ENCODE peak calls at places on chromosomes 16 and 17, in nine cellular contexts. Z is LoVo; P is EL; U is left cardiac atrium; S is amygdala; J is astrocyte of the cerebellum; R is upper lobe of right lung; Y is body of pancreas; W is naive thymus-derived CD8-positive, alpha-beta T cell. T is an unnamed sample.

GRCh38 chr17:76914937-76915336 is 46.7 kb downstream of the MGAT5B start:
- DNase-seq in Z (no peak), P (no peak), U (no peak), S (no peak), J (no peak), R (no peak), Y (no peak), W (no peak), T (no peak)

GRCh38 chr17:64496348-64496785 is 487 bp downstream of the POLG2 start:
- DNase-seq in Z (no peak), P (peak), U (no peak), S (no peak), J (no peak), R (no peak), Y (no peak), W (no peak), T (no peak)

GRCh38 chr17:68509151-68510057 is 2.8 kb upstream of the PRKAR1A start:
- DNase-seq in Z (no peak), P (no peak), U (peak), S (no peak), J (no peak), R (peak), Y (no peak), W (no peak), T (no peak)

GRCh38 chr16:81551141-81551808 is 106.7 kb downstream of the CMIP start:
- DNase-seq in Z (no peak), P (peak), U (no peak), S (no peak), J (no peak), R (peak), Y (no peak), W (no peak), T (no peak)

GRCh38 chr17:82449136-82449882 is 1.2 kb downstream of the CYBC1 start:
- DNase-seq in Z (no peak), P (no peak), U (peak), S (no peak), J (no peak), R (peak), Y (peak), W (peak), T (no peak)

GRCh38 chr16:4987580-4988374 is 29.6 kb downstream of the SEC14L5 start:
- DNase-seq in Z (no peak), P (no peak), U (no peak), S (no peak), J (no peak), R (peak), Y (no peak), W (no peak), T (no peak)

GRCh38 chr17:40803617-40804082 is 3.9 kb upstream of the KRT28 start:
- DNase-seq in Z (peak), P (peak), U (peak), S (peak), J (peak), R (peak), Y (peak), W (peak), T (no peak)

GRCh38 chr17:50052822-50053653 is 2.9 kb upstream of the ITGA3 start:
- DNase-seq in Z (no peak), P (peak), U (peak), S (no peak), J (no peak), R (no peak), Y (peak), W (no peak), T (no peak)

GRCh38 chr16:3099732-3100499 is 822 bp upstream of the ZSCAN10 start:
- DNase-seq in Z (peak), P (peak), U (peak), S (peak), J (peak), R (peak), Y (peak), W (peak), T (peak)

GRCh38 chr16:48617104-48617503 is 7.1 kb upstream of the N4BP1 start:
- DNase-seq in Z (no peak), P (no peak), U (no peak), S (no peak), J (no peak), R (no peak), Y (no peak), W (no peak), T (no peak)

GRCh38 chr17:82118815-82119380 is 20.9 kb upstream of the FASN start:
- DNase-seq in Z (no peak), P (no peak), U (no peak), S (no peak), J (no peak), R (no peak), Y (no peak), W (no peak), T (no peak)

GRCh38 chr16:29678691-29679267 is at the start of gene QPRT:
- DNase-seq in Z (no peak), P (peak), U (no peak), S (peak), J (no peak), R (peak), Y (peak), W (no peak), T (no peak)

GRCh38 chr16:74290356-74290755 is 6.3 kb upstream of the PSMD7 start:
- DNase-seq in Z (no peak), P (no peak), U (no peak), S (no peak), J (no peak), R (no peak), Y (no peak), W (no peak), T (no peak)

GRCh38 chr17:41578971-41579370 is 7.1 kb upstream of the KRT9 start:
- DNase-seq in Z (no peak), P (no peak), U (no peak), S (no peak), J (no peak), R (no peak), Y (no peak), W (no peak), T (no peak)

GRCh38 chr17:72672729-72673128 is 419.8 kb downstream of the SLC39A11 start:
- DNase-seq in Z (no peak), P (no peak), U (no peak), S (no peak), J (no peak), R (no peak), Y (no peak), W (no peak), T (no peak)

GRCh38 chr17:8463089-8463488 is 27.4 kb downstream of the NDEL1 start:
- DNase-seq in Z (no peak), P (no peak), U (no peak), S (no peak), J (peak), R (no peak), Y (no peak), W (no peak), T (no peak)

GRCh38 chr16:82061861-82062525 is 26.9 kb downstream of the HSD17B2 start:
- DNase-seq in Z (no peak), P (peak), U (no peak), S (no peak), J (no peak), R (no peak), Y (peak), W (no peak), T (no peak)

GRCh38 chr16:58451945-58452401 is 48.0 kb upstream of the NDRG4 start:
- DNase-seq in Z (peak), P (peak), U (no peak), S (no peak), J (no peak), R (no peak), Y (no peak), W (no peak), T (no peak)

GRCh38 chr16:19284207-19284606 is 1.3 kb upstream of the CLEC19A start:
- DNase-seq in Z (peak), P (peak), U (peak), S (peak), J (no peak), R (peak), Y (peak), W (no peak), T (no peak)

GRCh38 chr17:30545024-30545423 is 67.8 kb downstream of the GOSR1 start:
- DNase-seq in Z (no peak), P (no peak), U (no peak), S (no peak), J (no peak), R (no peak), Y (no peak), W (no peak), T (no peak)

GRCh38 chr17:59699786-59700185 is 7.4 kb downstream of the PTRH2 start:
- DNase-seq in Z (no peak), P (no peak), U (no peak), S (no peak), J (no peak), R (no peak), Y (no peak), W (no peak), T (no peak)

GRCh38 chr17:17971431-17972125 is 622 bp downstream of the TOM1L2 start:
- DNase-seq in Z (peak), P (peak), U (peak), S (peak), J (no peak), R (peak), Y (peak), W (no peak), T (no peak)

GRCh38 chr17:39973496-39973895 is 7.1 kb upstream of the PSMD3 start:
- DNase-seq in Z (no peak), P (no peak), U (no peak), S (no peak), J (no peak), R (no peak), Y (no peak), W (no peak), T (no peak)

T was measured in smooth muscle cell of the brain vasculature.